ENCODE peak calls at places on chromosome 19, in eight cellular contexts. D is cardiac muscle cell, W is pancreas, F is tibial nerve, T is right lobe of liver, U is K562, I is fibroblast of lung, C is lung. Y is an unnamed sample.

GRCh38 chr19:48539503-48540096 is 12.4 kb upstream of the SULT2B1 start:
- DNase-seq in D (peak; percentile 61), W (no peak), F (no peak), T (no peak), U (no peak), I (peak; percentile 62), C (peak; percentile 43), Y (peak; percentile 83)

GRCh38 chr19:17726136-17726741 is 7.0 kb downstream of the MAP1S start:
- DNase-seq in D (no peak), W (no peak), F (no peak), T (no peak), U (peak; percentile 8), I (no peak), C (no peak), Y (no peak)

GRCh38 chr19:44212865-44213346 is 574 bp downstream of the ZNF227 start:
- DNase-seq in D (no peak), W (no peak), F (no peak), T (no peak), U (peak; percentile 18), I (peak; percentile 51), C (no peak), Y (no peak)

GRCh38 chr19:34165295-34165738 is 7.0 kb upstream of the LSM14A start:
- DNase-seq in D (no peak), W (no peak), F (no peak), T (no peak), U (no peak), I (no peak), C (no peak), Y (no peak)

GRCh38 chr19:28457620-28458019 is 755.3 kb downstream of the UQCRFS1 start:
- DNase-seq in D (no peak), W (no peak), F (no peak), T (no peak), U (no peak), I (no peak), C (no peak), Y (no peak)

GRCh38 chr19:17323973-17324327 is 10.7 kb downstream of the ANO8 start:
- DNase-seq in D (no peak), W (no peak), F (no peak), T (no peak), U (no peak), I (no peak), C (no peak), Y (no peak)

GRCh38 chr19:23365222-23365621 is 30.0 kb downstream of the ZNF91 start:
- DNase-seq in D (no peak), W (no peak), F (no peak), T (no peak), U (no peak), I (no peak), C (no peak), Y (no peak)

GRCh38 chr19:18464646-18465045 is 26.7 kb upstream of the ISYNA1 start:
- DNase-seq in D (no peak), W (peak; percentile 82), F (peak; percentile 76), T (peak; percentile 78), U (no peak), I (peak; percentile 94), C (peak; percentile 76), Y (no peak)

GRCh38 chr19:12365094-12365371 is 450 bp downstream of the ZNF442 start:
- DNase-seq in D (no peak), W (no peak), F (no peak), T (no peak), U (no peak), I (peak; percentile 36), C (no peak), Y (peak; percentile 46)

GRCh38 chr19:6452899-6453298 is 6.7 kb downstream of the SLC25A23 start:
- DNase-seq in D (no peak), W (no peak), F (no peak), T (no peak), U (no peak), I (no peak), C (no peak), Y (no peak)

GRCh38 chr19:55643733-55644116 is 276 bp downstream of the ZNF581 start:
- DNase-seq in D (no peak), W (no peak), F (no peak), T (no peak), U (peak; percentile 63), I (no peak), C (no peak), Y (no peak)

GRCh38 chr19:18730885-18731513 is 47.5 kb downstream of the CRTC1 start:
- DNase-seq in D (no peak), W (no peak), F (no peak), T (no peak), U (no peak), I (no peak), C (no peak), Y (no peak)

GRCh38 chr19:41624515-41624914 is 2.4 kb downstream of the CEACAM4 start:
- DNase-seq in D (no peak), W (no peak), F (no peak), T (no peak), U (no peak), I (no peak), C (no peak), Y (no peak)

GRCh38 chr19:18514800-18515682 is 6.8 kb downstream of the ELL start:
- DNase-seq in D (peak; percentile 32), W (peak; percentile 66), F (no peak), T (peak; percentile 91), U (no peak), I (no peak), C (peak; percentile 77), Y (no peak)

GRCh38 chr19:51311388-51312257 is at the start of gene IGLON5:
- DNase-seq in D (peak; percentile 40), W (no peak), F (no peak), T (no peak), U (peak; percentile 78), I (no peak), C (no peak), Y (peak; percentile 40)

DNA sequence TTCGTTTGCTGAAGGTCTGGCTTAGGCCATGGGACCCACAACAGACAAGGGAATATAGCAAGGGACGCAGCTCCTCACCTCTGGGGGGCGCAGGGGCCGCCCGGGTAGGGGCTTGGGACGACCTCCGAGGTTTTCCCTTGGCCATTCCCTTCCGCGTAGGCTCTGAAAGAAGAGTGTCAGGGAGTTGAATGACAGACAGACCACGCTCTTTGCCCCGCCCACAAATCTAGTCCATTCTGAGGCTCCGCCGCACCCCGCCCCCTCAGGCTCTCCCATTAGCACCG is 11.4 kb upstream of the ZNF414 start:
- DNase-seq in D (no peak), W (no peak), F (no peak), T (no peak), U (no peak), I (no peak), C (no peak), Y (no peak)
- TF ChIP-seq CTCF in D (peak; percentile 31), W (no peak), F (no peak), T (no peak), U (peak; percentile 18), I (peak; percentile 23), C (no peak), Y (peak; percentile 60)

GRCh38 chr19:47157455-47158321 is 27.1 kb downstream of the SAE1 start:
- DNase-seq in D (peak; percentile 78), W (no peak), F (no peak), T (peak; percentile 25), U (no peak), I (peak; percentile 93), C (peak; percentile 31), Y (no peak)

GRCh38 chr19:47158879-47159509 is 28.4 kb downstream of the SAE1 start:
- DNase-seq in D (no peak), W (no peak), F (no peak), T (no peak), U (no peak), I (peak; percentile 78), C (no peak), Y (no peak)

GRCh38 chr19:47158367-47158791 is 27.7 kb downstream of the SAE1 start:
- DNase-seq in D (no peak), W (no peak), F (no peak), T (no peak), U (no peak), I (no peak), C (no peak), Y (no peak)

GRCh38 chr19:47155141-47155540 is 24.5 kb downstream of the SAE1 start:
- DNase-seq in D (no peak), W (no peak), F (no peak), T (no peak), U (no peak), I (no peak), C (no peak), Y (no peak)

DNA sequence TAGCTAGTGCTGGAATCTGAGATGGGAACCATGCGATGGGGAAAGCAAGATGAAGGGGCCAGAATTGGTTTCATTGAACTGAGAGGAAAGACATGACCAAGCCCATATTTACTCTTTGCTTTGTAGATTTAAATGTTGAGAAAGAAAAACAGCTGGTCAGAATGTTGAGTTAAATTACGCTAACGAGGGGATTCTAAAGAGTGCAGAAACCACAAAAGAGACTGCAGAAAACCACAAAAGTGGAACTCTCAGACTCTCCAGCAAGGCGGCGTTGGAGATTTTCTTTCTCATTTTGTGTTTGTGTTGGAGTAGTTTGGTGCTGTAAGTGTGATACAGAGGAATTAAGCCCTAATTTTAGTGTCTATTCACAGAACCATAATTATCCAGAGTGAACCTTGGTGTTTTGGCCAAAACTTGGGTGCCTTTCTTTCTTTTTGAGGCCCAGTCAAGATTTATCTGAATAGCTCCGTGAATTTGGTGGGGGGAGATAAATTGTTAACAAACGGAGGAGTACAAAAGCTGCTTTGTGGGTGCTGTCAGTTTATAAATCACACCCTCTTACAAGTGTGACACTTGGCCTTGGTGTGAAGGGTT is 26.3 kb downstream of the SAE1 start:
- DNase-seq in D (no peak), W (no peak), F (no peak), T (no peak), U (no peak), I (peak; percentile 78), C (no peak), Y (no peak)
- H3K4me1 ChIP-seq in D (peaks cover 26% of the 10 kb centered on the region), W (peaks cover 12% of the 10 kb centered on the region), F (peaks cover 38% of the 10 kb centered on the region), T (no peaks in the 10 kb centered on the region), U (peaks cover 13% of the 10 kb centered on the region), I (peaks cover 10% of the 10 kb centered on the region), C (peaks cover 8% of the 10 kb centered on the region), Y (peaks cover 4% of the 10 kb centered on the region)

DNA sequence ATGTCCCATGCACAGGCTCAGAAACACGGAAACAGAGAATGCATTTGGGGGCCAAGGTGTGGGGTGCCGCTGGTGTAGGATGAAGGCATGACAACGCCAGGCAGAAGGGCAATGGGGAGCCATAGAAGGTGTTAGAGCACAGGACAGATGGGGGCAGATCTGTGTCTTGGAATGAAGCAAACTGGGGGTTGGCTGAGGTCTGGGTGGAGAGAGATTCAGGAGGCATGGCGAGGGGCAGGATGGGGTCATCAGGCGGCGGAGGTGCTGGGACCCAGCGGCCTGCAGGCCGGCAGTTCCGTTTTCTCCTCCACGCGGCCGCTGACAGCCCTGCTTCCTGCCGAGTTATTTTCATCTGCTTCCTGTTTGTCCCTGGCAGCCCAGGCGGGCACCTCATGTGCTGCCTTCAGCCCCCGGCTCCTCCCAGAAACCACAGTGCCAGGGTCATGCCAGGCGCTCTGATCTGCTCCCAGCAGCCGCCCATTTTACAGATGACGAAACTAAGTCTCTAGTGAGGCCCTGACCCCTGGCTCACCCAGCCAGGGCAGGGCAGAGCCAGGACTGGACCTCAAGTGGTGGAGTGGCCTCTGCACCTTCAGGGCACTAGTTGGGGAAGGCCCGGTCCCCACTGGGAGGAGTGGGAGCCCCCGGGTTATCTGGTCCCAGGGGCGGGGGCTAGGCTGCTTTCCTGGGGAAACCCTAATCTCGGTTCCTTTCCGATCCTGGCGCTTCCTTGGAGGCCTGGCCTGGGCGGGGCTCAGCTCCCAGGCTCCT is 2.2 kb downstream of the ARHGAP45 start:
- DNase-seq in D (no peak), W (no peak), F (no peak), T (peak; percentile 69), U (no peak), I (no peak), C (peak; percentile 79), Y (no peak)
- H3K4me3 ChIP-seq in D (no peak overlapping the region), W (no peak overlapping the region), F (no peak overlapping the region), T (peak overlapping the region; percentile 21), U (no peak overlapping the region), I (no peak overlapping the region), C (no peak overlapping the region), Y (no peak overlapping the region)

GRCh38 chr19:39380521-39381502 is 10.1 kb downstream of the PAF1 start:
- DNase-seq in D (no peak), W (no peak), F (no peak), T (no peak), U (no peak), I (no peak), C (no peak), Y (no peak)
- TF ChIP-seq CTCF in D (no peak), W (no peak), F (no peak), T (no peak), U (no peak), I (no peak), C (no peak), Y (no peak)